ENCODE peak calls at places on chromosomes 2 and 18, in four cellular contexts. C, W, M and X are unnamed samples.

GRCh38 chr18:14174706-14175085 is 42.5 kb upstream of the ZNF519 start:
- DNase-seq in C (no peak), W (no peak), M (no peak), X (no peak)

GRCh38 chr18:8752329-8752728 is 47.0 kb downstream of the MTCL1 start:
- DNase-seq in C (no peak), W (no peak), M (no peak), X (no peak)

GRCh38 chr2:127695491-127696472 is 5.5 kb upstream of the SFT2D3 start:
- DNase-seq in C (peak), W (peak), M (peak), X (peak)

GRCh38 chr2:109380502-109381326 is 233.1 kb downstream of the SEPTIN10 start:
- DNase-seq in C (no peak), W (no peak), M (peak), X (no peak)

GRCh38 chr18:63202814-63203213 is 116.8 kb downstream of the BCL2 start:
- DNase-seq in C (no peak), W (no peak), M (no peak), X (no peak)

GRCh38 chr2:36407403-36407802 is 51.8 kb downstream of the CRIM1 start:
- DNase-seq in C (no peak), W (no peak), M (no peak), X (no peak)

GRCh38 chr18:70073442-70073841 is 125.8 kb upstream of the CD226 start:
- DNase-seq in C (no peak), W (no peak), M (no peak), X (no peak)

GRCh38 chr2:176934131-176934530 is 278.5 kb upstream of the HNRNPA3 start:
- DNase-seq in C (no peak), W (no peak), M (no peak), X (no peak)

GRCh38 chr18:27225947-27226481 is 40.9 kb upstream of the CHST9 start:
- DNase-seq in C (no peak), W (no peak), M (no peak), X (no peak)